ENCODE peak calls at places on chromosomes 2 and 18, in six cellular contexts. One of them, this sample, is unnamed.
A peak's percentile ranks its signal among the peaks of the same experiment; 100 is the strongest.

GRCh38 chr2:157322432-157322831 is 3.2 kb downstream of the ERMN start:
- DNase-seq in fibroblast of lung: no peak
- DNase-seq in hepatocyte: no peak
- DNase-seq in left ventricle myocardium inferior: no peak
- DNase-seq in coronary artery: no peak
- DNase-seq in kidney epithelial cell: no peak
- DNase-seq in this sample: no peak

GRCh38 chr2:112493858-112494648 is 12.1 kb downstream of the TTL start:
- DNase-seq in kidney epithelial cell: no peak
- DNase-seq in coronary artery: no peak
- DNase-seq in fibroblast of lung: peak; percentile 55
- DNase-seq in hepatocyte: peak; percentile 66
- DNase-seq in left ventricle myocardium inferior: no peak
- DNase-seq in this sample: peak; percentile 53

GRCh38 chr2:212124597-212124996 is 414.0 kb downstream of the ERBB4 start:
- DNase-seq in left ventricle myocardium inferior: no peak
- DNase-seq in coronary artery: no peak
- DNase-seq in fibroblast of lung: peak; percentile 14
- DNase-seq in kidney epithelial cell: no peak
- DNase-seq in hepatocyte: peak; percentile 64
- DNase-seq in this sample: peak; percentile 16

GRCh38 chr18:40058811-40059570 is 1896.0 kb upstream of the PIK3C3 start:
- DNase-seq in left ventricle myocardium inferior: no peak
- DNase-seq in kidney epithelial cell: no peak
- DNase-seq in coronary artery: no peak
- DNase-seq in hepatocyte: no peak
- DNase-seq in fibroblast of lung: no peak
- DNase-seq in this sample: no peak

GRCh38 chr2:120566331-120567035 is 169.2 kb upstream of the GLI2 start:
- DNase-seq in fibroblast of lung: peak; percentile 89
- DNase-seq in kidney epithelial cell: no peak
- DNase-seq in hepatocyte: no peak
- DNase-seq in left ventricle myocardium inferior: peak; percentile 86
- DNase-seq in coronary artery: peak; percentile 96
- DNase-seq in this sample: peak; percentile 95

GRCh38 chr2:98457045-98457696 is 12.5 kb downstream of the INPP4A start:
- DNase-seq in kidney epithelial cell: no peak
- DNase-seq in coronary artery: no peak
- DNase-seq in left ventricle myocardium inferior: no peak
- DNase-seq in hepatocyte: no peak
- DNase-seq in fibroblast of lung: peak; percentile 90
- DNase-seq in this sample: peak; percentile 65

GRCh38 chr2:175251425-175252041 is 70.0 kb upstream of the ATP5MC3 start:
- DNase-seq in hepatocyte: peak; percentile 57
- DNase-seq in kidney epithelial cell: no peak
- DNase-seq in coronary artery: no peak
- DNase-seq in left ventricle myocardium inferior: no peak
- DNase-seq in fibroblast of lung: peak; percentile 68
- DNase-seq in this sample: peak; percentile 64

GRCh38 chr2:67798536-67799160 is 264.2 kb downstream of the C1D start:
- DNase-seq in left ventricle myocardium inferior: no peak
- DNase-seq in hepatocyte: no peak
- DNase-seq in kidney epithelial cell: no peak
- DNase-seq in coronary artery: no peak
- DNase-seq in fibroblast of lung: no peak
- DNase-seq in this sample: peak; percentile 37

DNA sequence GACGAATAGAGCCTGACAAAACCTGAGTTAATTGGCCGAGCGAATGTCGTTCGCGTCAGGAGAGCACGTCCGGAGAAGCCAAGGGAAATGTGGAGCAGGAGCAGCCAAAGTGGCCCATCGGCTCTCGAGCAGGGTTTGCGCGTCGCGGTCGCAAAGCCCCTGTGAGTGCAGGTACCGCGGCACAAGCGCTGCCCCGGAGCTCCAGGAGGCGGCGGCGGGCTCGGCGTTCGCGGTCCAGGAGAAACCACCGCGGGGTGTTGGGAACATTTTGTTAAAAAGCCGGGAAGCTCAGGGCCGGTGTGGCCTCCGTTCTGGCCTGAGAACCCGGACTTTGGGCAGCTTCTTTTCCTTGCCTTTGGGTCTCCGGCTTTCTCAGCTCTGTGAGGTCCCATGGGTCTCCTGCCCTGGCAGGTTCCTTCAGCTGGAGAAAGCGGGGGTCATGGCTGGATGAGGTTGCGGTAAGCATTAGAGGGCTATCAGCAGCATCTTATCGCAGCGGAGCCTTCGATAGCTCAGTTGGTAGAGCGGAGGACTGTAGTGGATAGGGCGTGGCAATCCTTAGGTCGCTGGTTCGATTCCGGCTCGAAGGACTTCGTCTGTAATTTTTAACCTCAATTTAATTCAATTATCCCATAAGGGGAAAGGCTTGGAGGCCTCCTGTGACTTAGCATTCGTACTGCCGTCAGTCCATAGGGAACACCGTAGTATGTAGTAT is 1.0 kb upstream of the AGBL5 start:
- DNase-seq in fibroblast of lung: peak; percentile 99
- DNase-seq in hepatocyte: peak; percentile 94
- DNase-seq in left ventricle myocardium inferior: peak; percentile 86
- DNase-seq in coronary artery: peak; percentile 93
- DNase-seq in kidney epithelial cell: peak; percentile 64
- DNase-seq in this sample: peak; percentile 99
- TF ChIP-seq CTCF in fibroblast of lung: peak; percentile 37
- TF ChIP-seq CTCF in hepatocyte: peak; percentile 30
- TF ChIP-seq CTCF in left ventricle myocardium inferior: peak; percentile 65
- TF ChIP-seq CTCF in coronary artery: peak; percentile 14
- TF ChIP-seq CTCF in kidney epithelial cell: peak; percentile 33
- TF ChIP-seq CTCF in this sample: peak; percentile 62

GRCh38 chr18:50461251-50461650 is 86.4 kb downstream of the SKA1 start:
- DNase-seq in left ventricle myocardium inferior: no peak
- DNase-seq in hepatocyte: no peak
- DNase-seq in kidney epithelial cell: no peak
- DNase-seq in coronary artery: no peak
- DNase-seq in fibroblast of lung: no peak
- DNase-seq in this sample: no peak
- TF ChIP-seq CTCF in left ventricle myocardium inferior: no peak
- TF ChIP-seq CTCF in hepatocyte: no peak
- TF ChIP-seq CTCF in kidney epithelial cell: no peak
- TF ChIP-seq CTCF in coronary artery: no peak
- TF ChIP-seq CTCF in fibroblast of lung: no peak
- TF ChIP-seq CTCF in this sample: no peak

DNA sequence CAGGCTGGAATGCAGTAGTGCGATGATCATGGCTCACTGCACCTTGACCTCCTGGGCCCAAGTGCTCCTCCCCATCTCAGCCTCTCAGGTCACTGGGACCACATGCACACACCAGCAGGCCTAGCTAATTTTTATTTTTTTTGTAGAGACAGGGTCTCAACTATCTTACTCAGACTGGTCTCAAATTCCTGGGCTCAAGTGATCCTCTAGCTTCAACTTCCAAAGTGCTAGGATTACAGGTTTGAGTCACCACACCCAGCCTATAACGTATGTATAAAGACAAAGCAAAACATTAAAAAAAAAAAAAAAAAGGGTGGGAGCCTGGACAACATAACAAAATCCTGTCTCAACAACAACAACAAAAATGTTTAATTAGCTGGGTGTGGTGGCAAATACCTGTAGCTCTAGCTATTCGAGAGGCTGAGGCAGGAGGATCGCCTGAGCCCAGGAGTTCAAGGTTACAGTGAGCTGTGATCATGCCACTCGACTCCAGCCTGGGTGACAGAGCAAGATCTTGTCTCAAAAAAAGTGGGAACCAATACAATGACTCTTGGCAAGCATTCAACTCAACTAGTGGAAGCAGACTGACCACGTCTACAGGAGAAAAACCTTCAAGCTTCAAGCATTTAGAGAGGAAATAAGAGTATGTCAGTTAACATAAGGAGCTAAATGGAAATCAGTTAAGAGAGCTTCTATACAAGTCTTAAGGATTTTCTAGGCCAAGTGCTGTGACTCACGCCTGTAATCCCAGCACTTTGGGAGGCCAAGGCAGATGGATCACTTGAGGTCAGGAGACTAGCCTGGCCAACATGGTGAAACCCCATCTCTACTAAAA is 2.6 kb downstream of the GTF3C2 start:
- DNase-seq in left ventricle myocardium inferior: no peak
- DNase-seq in kidney epithelial cell: no peak
- DNase-seq in hepatocyte: no peak
- DNase-seq in coronary artery: no peak
- DNase-seq in fibroblast of lung: no peak
- DNase-seq in this sample: peak; percentile 26
- TF ChIP-seq CTCF in left ventricle myocardium inferior: no peak
- TF ChIP-seq CTCF in kidney epithelial cell: no peak
- TF ChIP-seq CTCF in hepatocyte: no peak
- TF ChIP-seq CTCF in coronary artery: no peak
- TF ChIP-seq CTCF in fibroblast of lung: no peak
- TF ChIP-seq CTCF in this sample: no peak

GRCh38 chr2:37632310-37632709 is 39.1 kb downstream of the CDC42EP3 start:
- DNase-seq in fibroblast of lung: no peak
- DNase-seq in coronary artery: no peak
- DNase-seq in hepatocyte: no peak
- DNase-seq in left ventricle myocardium inferior: no peak
- DNase-seq in kidney epithelial cell: no peak
- DNase-seq in this sample: no peak

GRCh38 chr2:37633234-37633633 is 38.2 kb downstream of the CDC42EP3 start:
- DNase-seq in coronary artery: no peak
- DNase-seq in left ventricle myocardium inferior: no peak
- DNase-seq in fibroblast of lung: no peak
- DNase-seq in hepatocyte: no peak
- DNase-seq in kidney epithelial cell: no peak
- DNase-seq in this sample: no peak

GRCh38 chr2:37635359-37636208 is 35.9 kb downstream of the CDC42EP3 start:
- DNase-seq in kidney epithelial cell: no peak
- DNase-seq in fibroblast of lung: peak; percentile 73
- DNase-seq in coronary artery: no peak
- DNase-seq in hepatocyte: peak; percentile 30
- DNase-seq in left ventricle myocardium inferior: no peak
- DNase-seq in this sample: peak; percentile 73

GRCh38 chr2:37634914-37635358 is 36.5 kb downstream of the CDC42EP3 start:
- DNase-seq in coronary artery: no peak
- DNase-seq in hepatocyte: no peak
- DNase-seq in kidney epithelial cell: no peak
- DNase-seq in fibroblast of lung: no peak
- DNase-seq in left ventricle myocardium inferior: no peak
- DNase-seq in this sample: no peak

DNA sequence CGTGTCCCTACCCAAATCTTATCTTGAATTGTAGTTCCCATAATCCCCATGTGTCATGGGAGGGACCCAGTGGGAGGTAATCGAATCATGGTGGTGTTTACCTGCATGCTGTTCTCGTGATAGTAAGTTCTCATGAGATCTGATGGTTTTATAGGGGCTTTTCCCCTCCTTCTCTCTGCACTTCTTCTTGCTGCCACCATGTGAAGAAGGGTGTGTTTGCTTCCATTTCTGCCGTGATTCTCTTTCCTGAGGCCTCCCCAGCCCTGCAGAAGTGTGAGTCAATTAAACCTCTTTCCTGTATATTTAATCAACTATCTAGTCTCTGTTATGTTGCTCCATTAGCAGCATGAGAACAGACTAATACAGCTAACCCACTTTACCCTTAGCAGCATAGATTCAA is 37.6 kb downstream of the CDC42EP3 start:
- DNase-seq in coronary artery: no peak
- DNase-seq in left ventricle myocardium inferior: no peak
- DNase-seq in fibroblast of lung: no peak
- DNase-seq in hepatocyte: no peak
- DNase-seq in kidney epithelial cell: no peak
- DNase-seq in this sample: no peak
- TF ChIP-seq CTCF in coronary artery: no peak
- TF ChIP-seq CTCF in left ventricle myocardium inferior: no peak
- TF ChIP-seq CTCF in fibroblast of lung: no peak
- TF ChIP-seq CTCF in hepatocyte: no peak
- TF ChIP-seq CTCF in kidney epithelial cell: no peak
- TF ChIP-seq CTCF in this sample: no peak

GRCh38 chr2:171811229-171811628 is 82.8 kb downstream of the SLC25A12 start:
- DNase-seq in left ventricle myocardium inferior: no peak
- DNase-seq in kidney epithelial cell: no peak
- DNase-seq in coronary artery: no peak
- DNase-seq in fibroblast of lung: peak; percentile 62
- DNase-seq in hepatocyte: peak; percentile 18
- DNase-seq in this sample: peak; percentile 67
- TF ChIP-seq CTCF in left ventricle myocardium inferior: peak; percentile 47
- TF ChIP-seq CTCF in kidney epithelial cell: no peak
- TF ChIP-seq CTCF in coronary artery: no peak
- TF ChIP-seq CTCF in fibroblast of lung: peak; percentile 16
- TF ChIP-seq CTCF in hepatocyte: peak; percentile 52
- TF ChIP-seq CTCF in this sample: peak; percentile 33

GRCh38 chr2:70959851-70960832 is 18.3 kb upstream of the ANKRD53 start:
- DNase-seq in kidney epithelial cell: no peak
- DNase-seq in fibroblast of lung: no peak
- DNase-seq in coronary artery: peak; percentile 56
- DNase-seq in left ventricle myocardium inferior: no peak
- DNase-seq in hepatocyte: peak; percentile 3
- DNase-seq in this sample: no peak
- TF ChIP-seq CTCF in kidney epithelial cell: no peak
- TF ChIP-seq CTCF in fibroblast of lung: no peak
- TF ChIP-seq CTCF in coronary artery: no peak
- TF ChIP-seq CTCF in left ventricle myocardium inferior: no peak
- TF ChIP-seq CTCF in hepatocyte: no peak
- TF ChIP-seq CTCF in this sample: no peak

DNA sequence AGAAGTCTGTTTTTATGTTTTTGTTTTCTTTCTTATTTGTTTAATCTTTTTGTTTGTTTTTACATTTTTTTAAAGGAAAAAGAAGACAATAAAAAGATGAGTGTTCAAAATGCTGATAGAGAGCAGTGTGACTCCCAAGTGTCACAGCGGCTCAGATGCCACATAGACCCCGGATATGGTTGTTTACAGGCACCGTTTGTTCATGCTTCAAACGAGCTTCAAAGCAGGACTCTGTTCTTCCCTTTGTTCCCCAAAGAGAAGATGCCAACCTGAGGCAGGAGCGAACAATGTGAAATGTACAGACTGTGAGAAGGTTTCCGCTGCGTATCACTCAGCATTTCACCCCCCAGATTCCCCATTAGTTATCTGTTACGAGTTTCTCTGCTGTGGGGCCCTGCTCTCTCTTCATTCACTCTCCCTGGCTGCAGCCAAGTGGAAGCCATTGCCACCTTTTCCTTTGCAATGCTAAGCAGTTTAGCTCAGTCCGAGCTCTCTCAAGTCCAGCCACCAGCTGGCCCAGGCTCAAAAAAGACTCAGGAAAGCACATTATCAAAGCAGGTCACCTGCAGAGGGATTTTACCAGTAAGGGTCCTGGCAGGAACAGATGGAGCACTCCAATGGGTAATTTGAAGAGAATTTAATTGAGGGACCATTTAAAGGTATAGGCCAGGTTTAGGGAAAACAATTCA is 36.4 kb upstream of the PHLPP1 start:
- DNase-seq in kidney epithelial cell: no peak
- DNase-seq in fibroblast of lung: no peak
- DNase-seq in left ventricle myocardium inferior: no peak
- DNase-seq in hepatocyte: no peak
- DNase-seq in coronary artery: no peak
- DNase-seq in this sample: no peak
- TF ChIP-seq CTCF in kidney epithelial cell: no peak
- TF ChIP-seq CTCF in fibroblast of lung: no peak
- TF ChIP-seq CTCF in left ventricle myocardium inferior: no peak
- TF ChIP-seq CTCF in hepatocyte: no peak
- TF ChIP-seq CTCF in coronary artery: no peak
- TF ChIP-seq CTCF in this sample: no peak

This sample was measured in fibroblast of the aortic adventitia.